ENCODE peak calls at places on chromosomes 13 and 19, in six cellular contexts. K is brain microvascular endothelial cell; U is fibroblast of villous mesenchyme; Y is A549; Q is stimulated activated CD8-positive, alpha-beta memory T cell treated with anti-CD3 and anti-CD28 coated beads, Interleukin-15, amount 100 ng/mL, for 1 hour; X is naive B cell. J is an unnamed sample.
A peak's percentile ranks its signal among the peaks of the same experiment; 100 is the strongest.

GRCh38 chr19:36577271-36577996 is 4.3 kb upstream of the ZNF529 start:
- DNase-seq in Y (no peak), X (no peak), U (no peak), K (peak; percentile 43), Q (no peak), J (no peak)

GRCh38 chr13:21925720-21926119 is 254.8 kb downstream of the FGF9 start:
- DNase-seq in Y (no peak), Q (no peak), K (no peak), U (no peak), X (no peak), J (no peak)

GRCh38 chr19:11781295-11782057 is 14.7 kb downstream of the ZNF441 start:
- DNase-seq in Y (no peak), K (no peak), U (peak; percentile 8), X (no peak), Q (no peak), J (no peak)

GRCh38 chr19:10550336-10550735 is 6.6 kb downstream of the ATG4D start:
- DNase-seq in U (no peak), X (no peak), Y (no peak), K (no peak), Q (no peak), J (no peak)

GRCh38 chr19:4694211-4694987 is 24.3 kb upstream of the MYDGF start:
- DNase-seq in U (peak; percentile 82), Q (no peak), Y (peak; percentile 93), K (peak; percentile 96), X (no peak), J (no peak)

GRCh38 chr13:110471833-110472162 is 89.7 kb downstream of the RAB20 start:
- DNase-seq in Y (no peak), U (peak; percentile 60), K (peak; percentile 86), Q (no peak), X (peak; percentile 87), J (peak; percentile 81)

GRCh38 chr19:46218160-46218559 is 11.4 kb upstream of the IGFL1 start:
- DNase-seq in U (peak; percentile 35), Q (no peak), K (no peak), X (no peak), Y (no peak), J (no peak)

GRCh38 chr19:4633140-4633967 is 6.0 kb upstream of the TNFAIP8L1 start:
- DNase-seq in Y (peak; percentile 60), K (peak; percentile 82), X (peak; percentile 39), Q (no peak), U (peak; percentile 86), J (peak; percentile 89)

GRCh38 chr19:52231154-52231565 is 38.2 kb upstream of the ZNF766 start:
- DNase-seq in K (peak; percentile 2), Q (no peak), U (no peak), Y (no peak), X (no peak), J (no peak)

GRCh38 chr19:29587518-29587986 is 18.5 kb upstream of the POP4 start:
- DNase-seq in Q (peak; percentile 35), Y (no peak), K (peak; percentile 34), U (peak; percentile 24), X (no peak), J (no peak)

GRCh38 chr19:11088508-11089253 is 582 bp upstream of the LDLR start:
- DNase-seq in X (no peak), U (peak; percentile 35), Y (no peak), K (no peak), Q (no peak), J (no peak)

GRCh38 chr13:76991796-76992547 is at the start of gene CLN5:
- DNase-seq in X (peak; percentile 97), K (peak; percentile 87), Q (peak; percentile 86), U (peak; percentile 93), Y (peak; percentile 76), J (peak; percentile 93)

GRCh38 chr19:4272894-4273293 is 6.2 kb upstream of the SHD start:
- DNase-seq in U (no peak), K (no peak), X (no peak), Y (no peak), Q (no peak), J (no peak)

GRCh38 chr13:77047649-77048343 is 20.8 kb upstream of the FBXL3 start:
- DNase-seq in Y (no peak), U (no peak), Q (no peak), K (no peak), X (no peak), J (no peak)

GRCh38 chr19:2533686-2534085 is 57.8 kb downstream of the GADD45B start:
- DNase-seq in Y (no peak), U (peak; percentile 30), K (no peak), Q (no peak), X (no peak), J (no peak)

GRCh38 chr13:28026508-28026907 is 38.0 kb upstream of the URAD start:
- DNase-seq in U (no peak), Y (no peak), K (no peak), X (no peak), Q (no peak), J (no peak)

GRCh38 chr13:50599927-50600326 is 243.6 kb downstream of the DLEU7 start:
- DNase-seq in Q (no peak), K (no peak), U (no peak), Y (no peak), X (no peak), J (no peak)

GRCh38 chr19:31483226-31483857 is 134.1 kb upstream of the TSHZ3 start:
- DNase-seq in Y (no peak), K (no peak), U (no peak), X (no peak), Q (no peak), J (no peak)

GRCh38 chr19:18850560-18851375 is 19.0 kb downstream of the UPF1 start:
- DNase-seq in Q (no peak), X (no peak), U (no peak), Y (no peak), K (no peak), J (no peak)

GRCh38 chr19:13195678-13196077 is 45.5 kb downstream of the IER2 start:
- DNase-seq in K (no peak), Y (no peak), U (no peak), Q (peak; percentile 31), X (peak; percentile 46), J (no peak)

GRCh38 chr19:37413243-37414084 is 42.6 kb downstream of the ZNF527 start:
- DNase-seq in X (no peak), U (peak; percentile 1), Y (no peak), K (no peak), Q (no peak), J (no peak)

GRCh38 chr19:9673912-9674668 is 810 bp downstream of the ZNF562 start:
- DNase-seq in K (no peak), U (no peak), Y (no peak), X (no peak), Q (no peak), J (no peak)

GRCh38 chr19:56927294-56927693 is 86.8 kb upstream of the PEG3 start:
- DNase-seq in X (no peak), Q (no peak), K (no peak), Y (no peak), U (no peak), J (no peak)

GRCh38 chr13:36736119-36736726 is 62.4 kb downstream of the SERTM1 start:
- DNase-seq in X (peak; percentile 25), K (peak; percentile 45), Q (peak; percentile 4), U (peak; percentile 73), Y (peak; percentile 8), J (peak; percentile 2)

GRCh38 chr19:46271488-46272197 is 25.2 kb upstream of the HIF3A start:
- DNase-seq in K (peak; percentile 91), Q (no peak), Y (peak; percentile 77), U (peak; percentile 61), X (no peak), J (no peak)